ENCODE peak calls at places on chromosomes 6 and 20, in eight cellular contexts. Z is Kasumi-1, F is GM20000, T is amygdala, G is hypothalamus, A is AG04450, N is SW480, J is KBM-7. C is an unnamed sample.

GRCh38 chr20:3788685-3789155 is 2.2 kb upstream of the CENPB start:
- DNase-seq in Z (no peak), F (no peak), T (no peak), G (no peak), A (no peak), N (peak; percentile 52), J (no peak), C (no peak)

GRCh38 chr6:12150812-12151432 is 138.8 kb downstream of the HIVEP1 start:
- DNase-seq in Z (peak; percentile 19), F (no peak), T (no peak), G (peak; percentile 31), A (no peak), N (peak; percentile 9), J (peak; percentile 18), C (no peak)

GRCh38 chr6:101572627-101573026 is 179.1 kb downstream of the GRIK2 start:
- DNase-seq in Z (no peak), F (no peak), T (no peak), G (no peak), A (no peak), N (no peak), J (no peak), C (no peak)

GRCh38 chr6:53250761-53251672 is 97.7 kb downstream of the ELOVL5 start:
- DNase-seq in Z (no peak), F (no peak), T (no peak), G (no peak), A (no peak), N (no peak), J (no peak), C (no peak)

GRCh38 chr6:14079971-14080370 is 37.6 kb upstream of the CD83 start:
- DNase-seq in Z (no peak), F (no peak), T (no peak), G (no peak), A (no peak), N (no peak), J (no peak), C (no peak)

GRCh38 chr6:63899550-63899949 is 263.9 kb downstream of the PHF3 start:
- DNase-seq in Z (no peak), F (no peak), T (no peak), G (no peak), A (no peak), N (no peak), J (no peak), C (no peak)

GRCh38 chr6:110534731-110535164 is 58.3 kb upstream of the SLC22A16 start:
- DNase-seq in Z (no peak), F (no peak), T (peak; percentile 75), G (peak; percentile 63), A (no peak), N (no peak), J (no peak), C (no peak)

GRCh38 chr6:70412797-70413113 is 553 bp upstream of the FAM135A start:
- DNase-seq in Z (no peak), F (no peak), T (no peak), G (no peak), A (no peak), N (no peak), J (no peak), C (no peak)

GRCh38 chr6:27630727-27631613 is 158.1 kb upstream of the ZNF184 start:
- DNase-seq in Z (no peak), F (peak; percentile 54), T (peak; percentile 17), G (no peak), A (no peak), N (peak; percentile 45), J (peak; percentile 79), C (no peak)

GRCh38 chr20:61014486-61014885 is 237.6 kb upstream of the CDH4 start:
- DNase-seq in Z (no peak), F (no peak), T (no peak), G (no peak), A (no peak), N (no peak), J (no peak), C (no peak)

GRCh38 chr20:49424536-49424935 is 57.9 kb downstream of the KCNB1 start:
- DNase-seq in Z (no peak), F (no peak), T (peak; percentile 28), G (no peak), A (no peak), N (no peak), J (no peak), C (no peak)

GRCh38 chr6:30720738-30721197 is 616 bp downstream of the TUBB start:
- DNase-seq in Z (peak; percentile 53), F (peak; percentile 63), T (peak; percentile 32), G (peak; percentile 20), A (no peak), N (peak; percentile 64), J (peak; percentile 63), C (no peak)

GRCh38 chr20:11302436-11302835 is 615.3 kb upstream of the BTBD3 start:
- DNase-seq in Z (no peak), F (no peak), T (no peak), G (no peak), A (peak; percentile 51), N (no peak), J (no peak), C (no peak)

GRCh38 chr6:133817460-133818047 is 71.4 kb upstream of the TCF21 start:
- DNase-seq in Z (no peak), F (peak; percentile 13), T (no peak), G (no peak), A (no peak), N (no peak), J (peak; percentile 19), C (no peak)

GRCh38 chr20:17960927-17961599 is 7.5 kb downstream of the SNX5 start:
- DNase-seq in Z (no peak), F (no peak), T (no peak), G (no peak), A (peak; percentile 75), N (no peak), J (peak; percentile 40), C (no peak)

GRCh38 chr6:11710221-11710836 is 68.3 kb downstream of the ADTRP start:
- DNase-seq in Z (no peak), F (no peak), T (no peak), G (no peak), A (no peak), N (no peak), J (no peak), C (no peak)

GRCh38 chr20:49037962-49038387 is 8.1 kb upstream of the CSE1L start:
- DNase-seq in Z (peak; percentile 68), F (no peak), T (no peak), G (no peak), A (no peak), N (peak; percentile 36), J (peak; percentile 93), C (no peak)

GRCh38 chr20:31691646-31692275 is 30.9 kb downstream of the BCL2L1 start:
- DNase-seq in Z (peak; percentile 15), F (peak; percentile 42), T (no peak), G (no peak), A (no peak), N (no peak), J (peak; percentile 62), C (no peak)

GRCh38 chr20:45419188-45420091 is 3.5 kb downstream of the PIGT start:
- DNase-seq in Z (no peak), F (no peak), T (no peak), G (no peak), A (peak; percentile 63), N (no peak), J (no peak), C (peak; percentile 98)

GRCh38 chr20:61744691-61745396 is 320.8 kb downstream of the TAF4 start:
- DNase-seq in Z (no peak), F (no peak), T (no peak), G (no peak), A (peak; percentile 16), N (peak; percentile 36), J (no peak), C (no peak)

GRCh38 chr6:5453531-5453930 is 192.2 kb downstream of the FARS2 start:
- DNase-seq in Z (no peak), F (no peak), T (no peak), G (no peak), A (no peak), N (no peak), J (no peak), C (no peak)

GRCh38 chr6:70527071-70527737 is 39.5 kb upstream of the SDHAF4 start:
- DNase-seq in Z (no peak), F (no peak), T (no peak), G (no peak), A (no peak), N (no peak), J (no peak), C (no peak)

GRCh38 chr20:32539063-32539816 is 45.9 kb downstream of the NOL4L start:
- DNase-seq in Z (no peak), F (no peak), T (no peak), G (no peak), A (no peak), N (no peak), J (no peak), C (no peak)

GRCh38 chr6:154319231-154319858 is 37.3 kb downstream of the IPCEF1 start:
- DNase-seq in Z (no peak), F (no peak), T (no peak), G (no peak), A (peak; percentile 69), N (no peak), J (no peak), C (no peak)

GRCh38 chr6:78746457-78746856 is 120.9 kb upstream of the IRAK1BP1 start:
- DNase-seq in Z (no peak), F (no peak), T (no peak), G (no peak), A (peak; percentile 2), N (no peak), J (no peak), C (no peak)

GRCh38 chr6:28161410-28162079 is 19.9 kb downstream of the ZKSCAN8 start:
- DNase-seq in Z (peak; percentile 84), F (peak; percentile 87), T (peak; percentile 19), G (peak; percentile 24), A (peak; percentile 53), N (peak; percentile 2), J (peak; percentile 95), C (no peak)

GRCh38 chr6:63529498-63529897 is 42.8 kb upstream of the LOC128125822 start:
- DNase-seq in Z (no peak), F (no peak), T (no peak), G (no peak), A (no peak), N (no peak), J (no peak), C (no peak)

GRCh38 chr6:170439366-170440351 is 113.4 kb downstream of the PSMB1 start:
- DNase-seq in Z (no peak), F (no peak), T (no peak), G (no peak), A (no peak), N (no peak), J (no peak), C (no peak)

GRCh38 chr6:54194067-54194466 is 82.8 kb downstream of the MLIP start:
- DNase-seq in Z (peak; percentile 46), F (no peak), T (no peak), G (no peak), A (peak; percentile 3), N (no peak), J (no peak), C (no peak)

GRCh38 chr6:136235233-136235564 is 14.9 kb downstream of the MTFR2 start:
- DNase-seq in Z (no peak), F (no peak), T (no peak), G (no peak), A (peak; percentile 59), N (no peak), J (no peak), C (no peak)

GRCh38 chr6:15870354-15871043 is 207.7 kb upstream of the DTNBP1 start:
- DNase-seq in Z (peak; percentile 12), F (no peak), T (no peak), G (no peak), A (no peak), N (no peak), J (no peak), C (peak; percentile 45)

GRCh38 chr20:62191781-62192559 is 9.1 kb downstream of the MTG2 start:
- DNase-seq in Z (no peak), F (no peak), T (no peak), G (no peak), A (no peak), N (no peak), J (no peak), C (no peak)

GRCh38 chr6:13404115-13404891 is 76.0 kb upstream of the TBC1D7 start:
- DNase-seq in Z (peak; percentile 84), F (no peak), T (no peak), G (no peak), A (no peak), N (no peak), J (peak; percentile 62), C (peak; percentile 65)

GRCh38 chr6:146460941-146461340 is 82.7 kb upstream of the RAB32 start:
- DNase-seq in Z (no peak), F (no peak), T (no peak), G (no peak), A (no peak), N (no peak), J (no peak), C (no peak)

C was measured in pulmonary artery endothelial cell.